ENCODE peak calls at places on chromosome 5, in four cellular contexts. Y is heart right ventricle, G is tibial artery, L is adrenal gland. O is an unnamed sample.

GRCh38 chr5:54195701-54196100 is 114.7 kb downstream of the ARL15 start:
- DNase-seq in Y (no peak), G (no peak), L (no peak), O (no peak)

GRCh38 chr5:1962619-1963355 is 80.1 kb upstream of the IRX4 start:
- DNase-seq in Y (no peak), G (no peak), L (no peak), O (no peak)

GRCh38 chr5:151383011-151383410 is 35.7 kb upstream of the SLC36A2 start:
- DNase-seq in Y (no peak), G (no peak), L (no peak), O (no peak)

GRCh38 chr5:141957367-141957993 is 522 bp downstream of the PCDH12 start:
- DNase-seq in Y (no peak), G (no peak), L (no peak), O (peak; percentile 26)

GRCh38 chr5:152051499-152052454 is 127.1 kb upstream of the GLRA1 start:
- DNase-seq in Y (no peak), G (no peak), L (no peak), O (no peak)

GRCh38 chr5:28561522-28561921 is 1523.1 kb upstream of the CDH9 start:
- DNase-seq in Y (no peak), G (no peak), L (no peak), O (no peak)

GRCh38 chr5:36452394-36453100 is 150.8 kb upstream of the RANBP3L start:
- DNase-seq in Y (no peak), G (no peak), L (no peak), O (no peak)

GRCh38 chr5:181098642-181099452 is 32.1 kb downstream of the OR2V1 start:
- DNase-seq in Y (no peak), G (no peak), L (no peak), O (no peak)

GRCh38 chr5:136080483-136081180 is 51.8 kb downstream of the TGFBI start:
- DNase-seq in Y (peak; percentile 84), G (peak; percentile 87), L (peak; percentile 86), O (peak; percentile 86)

GRCh38 chr5:6833406-6833805 is 120.2 kb downstream of the TENT4A start:
- DNase-seq in Y (no peak), G (no peak), L (no peak), O (no peak)

GRCh38 chr5:14720236-14720923 is 55.9 kb downstream of the OTULIN start:
- DNase-seq in Y (no peak), G (no peak), L (no peak), O (peak; percentile 58)

GRCh38 chr5:61620660-61621650 is 288.9 kb downstream of the ZSWIM6 start:
- DNase-seq in Y (no peak), G (no peak), L (no peak), O (no peak)

GRCh38 chr5:77180167-77181081 is 30.1 kb upstream of the PDE8B start:
- DNase-seq in Y (peak; percentile 26), G (peak; percentile 25), L (no peak), O (peak; percentile 9)

GRCh38 chr5:38228914-38229313 is 29.4 kb upstream of the EGFLAM start:
- DNase-seq in Y (no peak), G (no peak), L (no peak), O (no peak)

GRCh38 chr5:167012281-167013034 is 1279.0 kb upstream of the WWC1 start:
- DNase-seq in Y (no peak), G (no peak), L (no peak), O (no peak)

GRCh38 chr5:43033845-43034590 is 6.1 kb downstream of the ANXA2R start:
- DNase-seq in Y (no peak), G (no peak), L (no peak), O (peak; percentile 44)

GRCh38 chr5:145362261-145362660 is 472.9 kb downstream of the PRELID2 start:
- DNase-seq in Y (no peak), G (no peak), L (no peak), O (no peak)

GRCh38 chr5:90939208-90939607 is 380.6 kb downstream of the ADGRV1 start:
- DNase-seq in Y (no peak), G (no peak), L (no peak), O (no peak)

GRCh38 chr5:88235828-88236227 is 32.8 kb downstream of the TMEM161B start:
- DNase-seq in Y (no peak), G (no peak), L (no peak), O (no peak)

GRCh38 chr5:58274199-58274598 is 185.7 kb downstream of the PLK2 start:
- DNase-seq in Y (no peak), G (no peak), L (no peak), O (no peak)

GRCh38 chr5:153756540-153756939 is 266.1 kb downstream of the GRIA1 start:
- DNase-seq in Y (no peak), G (no peak), L (no peak), O (no peak)

GRCh38 chr5:138467711-138468132 is 2.4 kb downstream of the EGR1 start:
- DNase-seq in Y (no peak), G (no peak), L (no peak), O (no peak)

GRCh38 chr5:89996892-89997291 is 412.7 kb downstream of the CETN3 start:
- DNase-seq in Y (no peak), G (no peak), L (no peak), O (no peak)

GRCh38 chr5:123278284-123278683 is 144.9 kb downstream of the CEP120 start:
- DNase-seq in Y (no peak), G (peak; percentile 23), L (no peak), O (no peak)

GRCh38 chr5:132657676-132658382 is at the start of gene IL13:
- DNase-seq in Y (no peak), G (no peak), L (no peak), O (no peak)

GRCh38 chr5:173884402-173885053 is 3.6 kb upstream of the CPEB4 start:
- DNase-seq in Y (no peak), G (no peak), L (no peak), O (no peak)

GRCh38 chr5:141484499-141485304 is at the start of gene PCDHGC4:
- DNase-seq in Y (no peak), G (no peak), L (peak; percentile 26), O (no peak)

GRCh38 chr5:1538276-1538675 is 14.5 kb upstream of the LPCAT1 start:
- DNase-seq in Y (no peak), G (no peak), L (no peak), O (no peak)

GRCh38 chr5:178762391-178762790 is 31.9 kb upstream of the ZNF354A start:
- DNase-seq in Y (no peak), G (no peak), L (no peak), O (no peak)

GRCh38 chr5:72301557-72301956 is 18.5 kb downstream of the MRPS27 start:
- DNase-seq in Y (no peak), G (no peak), L (no peak), O (no peak)
- H3K4me1 ChIP-seq in Y (no peaks in the 10 kb centered on the region), G (peaks cover 4% of the 10 kb centered on the region), L (peaks cover 22% of the 10 kb centered on the region), O (peaks cover 19% of the 10 kb centered on the region)

DNA sequence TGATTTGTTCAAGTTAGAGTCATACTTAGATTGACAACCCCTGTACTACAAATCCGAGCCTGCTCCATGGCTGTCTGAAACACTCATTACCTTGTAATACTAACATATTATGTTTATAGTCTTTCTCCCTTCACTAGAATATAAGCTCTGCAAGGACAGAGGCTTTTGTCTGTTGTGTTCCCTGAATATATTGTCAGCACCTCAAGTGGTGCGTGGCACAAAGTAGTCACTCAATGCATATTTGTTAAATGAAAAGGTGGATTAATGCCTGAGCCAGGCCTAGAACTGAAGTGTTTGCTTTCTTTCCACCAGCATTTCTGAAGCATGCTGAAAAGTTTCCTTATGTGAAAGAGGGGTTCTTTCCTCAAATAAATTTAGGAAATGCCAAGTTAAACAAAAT is 36.3 kb downstream of the ELL2 start:
- DNase-seq in Y (no peak), G (no peak), L (no peak), O (no peak)
- H3K4me1 ChIP-seq in Y (peaks cover 15% of the 10 kb centered on the region), G (peaks cover 14% of the 10 kb centered on the region), L (no peaks in the 10 kb centered on the region), O (peaks cover 26% of the 10 kb centered on the region)

GRCh38 chr5:131381011-131381410 is 117.2 kb downstream of the CDC42SE2 start:
- DNase-seq in Y (no peak), G (no peak), L (no peak), O (no peak)

GRCh38 chr5:131379071-131379538 is 115.3 kb downstream of the CDC42SE2 start:
- DNase-seq in Y (no peak), G (no peak), L (no peak), O (no peak)

GRCh38 chr5:131379723-131380122 is 115.9 kb downstream of the CDC42SE2 start:
- DNase-seq in Y (no peak), G (no peak), L (peak; percentile 9), O (no peak)

GRCh38 chr5:131375351-131375750 is 111.5 kb downstream of the CDC42SE2 start:
- DNase-seq in Y (no peak), G (no peak), L (no peak), O (no peak)

GRCh38 chr5:131377785-131378325 is 114.0 kb downstream of the CDC42SE2 start:
- DNase-seq in Y (no peak), G (no peak), L (no peak), O (peak; percentile 38)
- H3K4me1 ChIP-seq in Y (no peaks in the 10 kb centered on the region), G (peaks cover 8% of the 10 kb centered on the region), L (peaks cover 24% of the 10 kb centered on the region), O (peaks cover 7% of the 10 kb centered on the region)

GRCh38 chr5:177100714-177101121 is 14.0 kb downstream of the FGFR4 start:
- DNase-seq in Y (no peak), G (no peak), L (no peak), O (no peak)
- H3K4me1 ChIP-seq in Y (no peaks in the 10 kb centered on the region), G (no peaks in the 10 kb centered on the region), L (peaks cover 17% of the 10 kb centered on the region), O (no peaks in the 10 kb centered on the region)

GRCh38 chr5:169298193-169298592 is 2.7 kb downstream of the SLIT3 start:
- DNase-seq in Y (no peak), G (no peak), L (no peak), O (no peak)

GRCh38 chr5:169296456-169297220 is 4.3 kb downstream of the SLIT3 start:
- DNase-seq in Y (no peak), G (peak; percentile 85), L (peak; percentile 22), O (peak; percentile 61)

GRCh38 chr5:169291877-169292276 is 9.1 kb downstream of the SLIT3 start:
- DNase-seq in Y (no peak), G (no peak), L (no peak), O (no peak)

GRCh38 chr5:169295241-169295747 is 5.6 kb downstream of the SLIT3 start:
- DNase-seq in Y (no peak), G (no peak), L (no peak), O (no peak)

GRCh38 chr5:169294621-169295020 is 6.3 kb downstream of the SLIT3 start:
- DNase-seq in Y (no peak), G (no peak), L (no peak), O (no peak)
- H3K4me1 ChIP-seq in Y (no peaks in the 10 kb centered on the region), G (peaks cover 34% of the 10 kb centered on the region), L (peaks cover 11% of the 10 kb centered on the region), O (peaks cover 4% of the 10 kb centered on the region)